ENCODE peak calls at places on chromosomes 1 and 21, in ten cellular contexts. G is nephron progenitor cell, N is stomach, H is adrenal gland, U is cardiac muscle cell, X is neural progenitor cell, A is fibroblast of lung, O is foreskin fibroblast, C is heart right ventricle, E is endothelial cell. Z is an unnamed sample.

GRCh38 chr1:10339815-10340214 is 59.0 kb upstream of the PGD start:
- DNase-seq in E (peak; percentile 46), G (peak; percentile 36), A (peak; percentile 90), X (peak; percentile 83), C (peak; percentile 41), O (peak; percentile 72), N (peak; percentile 32), U (peak; percentile 58), H (peak; percentile 70), Z (peak; percentile 15)

GRCh38 chr1:112389689-112390088 is 6.3 kb upstream of the CTTNBP2NL start:
- DNase-seq in N (no peak), G (no peak), C (no peak), A (peak; percentile 37), E (no peak), O (no peak), X (no peak), H (no peak), U (no peak), Z (no peak)

GRCh38 chr1:98048234-98048633 is 127.4 kb upstream of the DPYD start:
- DNase-seq in U (peak; percentile 92), O (peak; percentile 94), A (peak; percentile 94), N (peak; percentile 77), X (peak; percentile 92), C (peak; percentile 77), G (peak; percentile 92), E (peak; percentile 89), H (peak; percentile 88), Z (peak; percentile 90)

GRCh38 chr1:36464605-36465393 is 615 bp upstream of the MRPS15 start:
- DNase-seq in U (no peak), O (no peak), E (no peak), A (no peak), C (no peak), X (no peak), N (no peak), G (no peak), H (no peak), Z (no peak)

GRCh38 chr21:36640260-36641244 is 58.4 kb upstream of the SIM2 start:
- DNase-seq in H (no peak), X (peak; percentile 53), G (no peak), E (no peak), O (no peak), C (no peak), U (no peak), A (peak; percentile 11), N (no peak), Z (no peak)

GRCh38 chr1:39505289-39505688 is 13.9 kb downstream of the BMP8A start:
- DNase-seq in A (no peak), G (no peak), N (no peak), X (no peak), E (no peak), U (no peak), C (no peak), O (no peak), H (no peak), Z (no peak)

GRCh38 chr1:152392909-152393308 is 21.2 kb downstream of the CRNN start:
- DNase-seq in O (no peak), X (no peak), E (no peak), G (no peak), U (no peak), C (no peak), N (no peak), A (peak; percentile 1), H (no peak), Z (no peak)

GRCh38 chr1:4674676-4675075 is 20.3 kb downstream of the AJAP1 start:
- DNase-seq in X (no peak), C (no peak), O (no peak), U (no peak), G (no peak), E (no peak), N (no peak), H (no peak), A (no peak), Z (no peak)

GRCh38 chr21:42880352-42880751 is 1.0 kb upstream of the WDR4 start:
- DNase-seq in H (no peak), U (no peak), G (no peak), A (no peak), N (no peak), X (no peak), O (no peak), C (no peak), E (no peak), Z (no peak)

GRCh38 chr21:42878993-42879787 is at the start of gene WDR4:
- DNase-seq in C (peak; percentile 97), U (peak; percentile 96), A (peak; percentile 96), G (peak; percentile 98), H (peak; percentile 97), O (peak; percentile 99), N (peak; percentile 98), E (peak; percentile 97), X (peak; percentile 98), Z (peak; percentile 95)

GRCh38 chr21:42873096-42873495 is 6.2 kb downstream of the WDR4 start:
- DNase-seq in G (no peak), U (no peak), H (no peak), A (no peak), O (no peak), N (no peak), E (no peak), C (no peak), X (no peak), Z (no peak)

GRCh38 chr21:42883921-42884320 is 4.6 kb upstream of the WDR4 start:
- DNase-seq in U (no peak), X (no peak), E (no peak), N (no peak), H (no peak), G (no peak), A (no peak), O (no peak), C (no peak), Z (no peak)

GRCh38 chr21:42878678-42878992 is 704 bp downstream of the WDR4 start:
- DNase-seq in H (no peak), C (no peak), N (no peak), A (no peak), E (no peak), O (no peak), X (no peak), U (no peak), G (no peak), Z (peak; percentile 5)
- TF ChIP-seq CTCF in H (no peak), C (no peak), N (no peak), A (no peak), E (no peak), O (no peak), X (no peak), U (no peak), G (no peak), Z (no peak)

GRCh38 chr1:153786038-153786790 is 11.0 kb downstream of the SLC27A3 start:
- DNase-seq in A (no peak), C (no peak), E (no peak), H (no peak), O (no peak), U (no peak), X (no peak), N (no peak), G (no peak), Z (no peak)

GRCh38 chr1:153779781-153780541 is 4.8 kb downstream of the SLC27A3 start:
- DNase-seq in X (no peak), U (peak; percentile 16), A (no peak), C (peak; percentile 54), E (no peak), G (no peak), N (peak; percentile 69), O (no peak), H (peak; percentile 65), Z (no peak)

GRCh38 chr1:153778824-153779519 is 3.8 kb downstream of the SLC27A3 start:
- DNase-seq in U (no peak), X (no peak), H (no peak), C (no peak), O (no peak), N (no peak), E (no peak), G (no peak), A (no peak), Z (no peak)

GRCh38 chr1:153780551-153780950 is 5.3 kb downstream of the SLC27A3 start:
- DNase-seq in C (no peak), X (no peak), N (no peak), U (no peak), H (no peak), G (no peak), O (no peak), E (no peak), A (no peak), Z (no peak)

DNA sequence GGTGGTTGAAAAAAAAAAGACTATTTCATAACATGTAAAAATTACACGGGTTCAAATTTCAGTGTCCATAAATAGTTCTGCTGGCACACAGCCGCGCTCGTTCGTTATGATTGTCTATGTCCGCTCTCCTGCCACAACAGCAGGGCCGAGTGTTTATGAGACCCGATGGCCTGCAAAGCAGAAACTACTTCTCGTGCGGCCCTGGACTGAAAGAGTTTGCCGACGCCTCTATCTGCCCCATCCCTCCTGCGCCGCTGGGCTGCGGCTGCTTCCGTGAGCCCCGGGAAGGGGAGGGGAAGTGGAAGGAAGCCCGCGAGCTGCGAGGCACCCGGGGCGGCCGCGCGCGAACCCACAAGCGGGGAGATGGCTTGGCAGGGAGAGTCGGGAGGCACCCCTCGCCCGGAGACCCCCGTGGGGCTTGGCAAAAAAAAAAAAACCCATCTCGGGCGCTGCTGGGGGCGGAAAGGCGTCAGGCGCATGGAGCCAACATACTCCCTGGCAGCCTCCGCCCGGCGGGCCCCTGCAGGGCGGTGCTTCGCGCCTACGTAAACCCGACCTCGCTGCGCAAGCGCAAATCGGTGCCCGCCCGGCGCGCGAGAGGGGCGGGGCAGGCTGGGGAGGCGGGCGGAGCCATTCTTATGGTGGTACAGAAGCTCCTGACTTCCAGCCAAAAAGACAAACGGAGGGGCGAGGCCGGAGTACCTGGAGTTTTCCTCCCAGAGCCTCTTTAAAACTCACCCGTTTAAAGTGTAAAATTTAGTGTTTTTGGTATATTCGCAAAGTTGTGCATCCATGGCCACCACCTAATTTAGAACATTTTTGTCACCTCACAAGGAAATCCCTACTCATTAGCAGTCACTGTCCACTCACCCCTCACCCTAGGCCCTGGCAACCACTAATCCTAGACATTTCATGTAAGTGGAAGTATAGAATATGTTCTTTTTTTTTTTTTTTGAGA is 8.3 kb downstream of the SLC27A3 start:
- DNase-seq in N (peak; percentile 93), O (peak; percentile 97), G (peak; percentile 94), H (peak; percentile 89), X (peak; percentile 96), E (peak; percentile 92), A (peak; percentile 85), U (peak; percentile 92), C (peak; percentile 93), Z (peak; percentile 82)
- TF ChIP-seq CTCF in N (peak; percentile 24), O (no peak), G (no peak), H (peak; percentile 51), X (peak; percentile 9), E (no peak), A (no peak), U (no peak), C (no peak), Z (no peak)

GRCh38 chr1:188240772-188241406 is 1412.1 kb downstream of the PLA2G4A start:
- DNase-seq in X (no peak), G (no peak), C (no peak), A (no peak), O (no peak), E (no peak), U (no peak), H (no peak), N (no peak), Z (no peak)

GRCh38 chr1:188244681-188245080 is 1415.9 kb downstream of the PLA2G4A start:
- DNase-seq in N (no peak), G (no peak), O (no peak), C (no peak), H (no peak), A (no peak), X (no peak), E (no peak), U (no peak), Z (no peak)

GRCh38 chr1:188243456-188243855 is 1414.7 kb downstream of the PLA2G4A start:
- DNase-seq in O (no peak), H (no peak), A (no peak), C (no peak), N (no peak), X (no peak), U (no peak), E (no peak), G (no peak), Z (no peak)

GRCh38 chr1:188237573-188238353 is 1409.0 kb downstream of the PLA2G4A start:
- DNase-seq in C (no peak), A (peak; percentile 75), N (no peak), U (no peak), X (no peak), O (peak; percentile 12), G (no peak), E (no peak), H (no peak), Z (no peak)

DNA sequence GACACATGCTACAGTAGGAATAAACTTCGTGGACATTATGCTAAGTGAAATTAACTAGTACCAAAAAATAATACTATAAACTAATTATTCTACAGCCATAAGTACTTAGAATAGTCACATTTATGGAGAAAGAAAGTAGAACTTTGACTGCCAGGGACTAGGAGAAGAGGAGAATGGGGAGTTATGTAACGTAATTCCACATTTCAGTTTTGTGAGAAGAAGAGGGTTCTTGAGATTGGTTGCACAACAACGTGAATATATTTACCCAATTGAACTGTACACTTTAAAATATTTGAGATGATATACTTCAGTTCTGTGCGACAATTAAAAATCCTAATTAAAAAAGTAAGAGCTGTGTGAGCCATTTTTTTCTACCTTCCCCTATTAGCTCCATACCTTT is 1412.9 kb downstream of the PLA2G4A start:
- DNase-seq in X (no peak), N (no peak), E (no peak), C (no peak), H (no peak), U (no peak), G (no peak), O (no peak), A (no peak), Z (no peak)
- TF ChIP-seq CTCF in X (no peak), N (no peak), E (no peak), C (no peak), H (no peak), U (no peak), G (no peak), O (no peak), A (no peak), Z (no peak)

GRCh38 chr1:175757381-175758015 is 14.1 kb upstream of the TNR start:
- DNase-seq in H (peak; percentile 34), U (peak; percentile 65), O (no peak), E (peak; percentile 78), X (peak; percentile 75), C (peak; percentile 25), N (peak; percentile 29), A (no peak), G (peak; percentile 70), Z (no peak)
- TF ChIP-seq CTCF in H (peak; percentile 43), U (peak; percentile 79), O (peak; percentile 49), E (peak; percentile 87), X (peak; percentile 95), C (peak; percentile 70), N (peak; percentile 16), A (peak; percentile 24), G (peak; percentile 94), Z (peak; percentile 60)

Z was measured in HFFc6.